ENCODE peak calls at places on chromosome 4, in nine cellular contexts. One of them, this sample, is unnamed.

GRCh38 chr4:164441131-164441530 is 312.8 kb upstream of the SMIM31 start:
- DNase-seq in MCF 10A: no peak
- DNase-seq in lung: no peak
- DNase-seq in caudate nucleus: no peak
- DNase-seq in uterus: no peak
- DNase-seq in retina: peak; percentile 7
- DNase-seq in kidney tubule cell: no peak
- DNase-seq in activated CD4-positive, alpha-beta T cell treated with anti-CD3 and anti-CD28 coated beads, Interleukin-2, amount 50 U/mL, for 4 hours: no peak
- DNase-seq in SW 1271: no peak
- DNase-seq in this sample: no peak

GRCh38 chr4:24778427-24779225 is 16.7 kb upstream of the SOD3 start:
- DNase-seq in lung: no peak
- DNase-seq in retina: no peak
- DNase-seq in caudate nucleus: no peak
- DNase-seq in activated CD4-positive, alpha-beta T cell treated with anti-CD3 and anti-CD28 coated beads, Interleukin-2, amount 50 U/mL, for 4 hours: no peak
- DNase-seq in MCF 10A: peak; percentile 96
- DNase-seq in kidney tubule cell: no peak
- DNase-seq in SW 1271: no peak
- DNase-seq in uterus: peak; percentile 91
- DNase-seq in this sample: no peak

GRCh38 chr4:76307670-76308014 is 1.1 kb downstream of the STBD1 start:
- DNase-seq in lung: no peak
- DNase-seq in caudate nucleus: no peak
- DNase-seq in MCF 10A: no peak
- DNase-seq in retina: no peak
- DNase-seq in uterus: no peak
- DNase-seq in activated CD4-positive, alpha-beta T cell treated with anti-CD3 and anti-CD28 coated beads, Interleukin-2, amount 50 U/mL, for 4 hours: no peak
- DNase-seq in SW 1271: no peak
- DNase-seq in kidney tubule cell: peak; percentile 32
- DNase-seq in this sample: peak; percentile 89

GRCh38 chr4:158802914-158803313 is 34.1 kb downstream of the FNIP2 start:
- DNase-seq in SW 1271: no peak
- DNase-seq in caudate nucleus: no peak
- DNase-seq in kidney tubule cell: peak; percentile 73
- DNase-seq in retina: no peak
- DNase-seq in lung: no peak
- DNase-seq in MCF 10A: no peak
- DNase-seq in uterus: no peak
- DNase-seq in activated CD4-positive, alpha-beta T cell treated with anti-CD3 and anti-CD28 coated beads, Interleukin-2, amount 50 U/mL, for 4 hours: no peak
- DNase-seq in this sample: no peak

GRCh38 chr4:127698789-127699200 is 31.4 kb upstream of the SLC25A31 start:
- DNase-seq in uterus: no peak
- DNase-seq in activated CD4-positive, alpha-beta T cell treated with anti-CD3 and anti-CD28 coated beads, Interleukin-2, amount 50 U/mL, for 4 hours: no peak
- DNase-seq in caudate nucleus: peak; percentile 2
- DNase-seq in MCF 10A: peak; percentile 84
- DNase-seq in lung: no peak
- DNase-seq in SW 1271: no peak
- DNase-seq in kidney tubule cell: peak; percentile 86
- DNase-seq in retina: no peak
- DNase-seq in this sample: no peak

GRCh38 chr4:67151376-67152343 is 393.6 kb downstream of the CENPC start:
- DNase-seq in activated CD4-positive, alpha-beta T cell treated with anti-CD3 and anti-CD28 coated beads, Interleukin-2, amount 50 U/mL, for 4 hours: no peak
- DNase-seq in MCF 10A: no peak
- DNase-seq in caudate nucleus: no peak
- DNase-seq in uterus: no peak
- DNase-seq in SW 1271: no peak
- DNase-seq in lung: no peak
- DNase-seq in retina: no peak
- DNase-seq in kidney tubule cell: no peak
- DNase-seq in this sample: no peak

GRCh38 chr4:26058537-26058936 is 144.5 kb downstream of the SMIM20 start:
- DNase-seq in kidney tubule cell: peak; percentile 62
- DNase-seq in SW 1271: no peak
- DNase-seq in activated CD4-positive, alpha-beta T cell treated with anti-CD3 and anti-CD28 coated beads, Interleukin-2, amount 50 U/mL, for 4 hours: peak; percentile 11
- DNase-seq in retina: no peak
- DNase-seq in caudate nucleus: no peak
- DNase-seq in MCF 10A: peak; percentile 85
- DNase-seq in lung: no peak
- DNase-seq in uterus: no peak
- DNase-seq in this sample: peak; percentile 59

GRCh38 chr4:38673109-38673978 is 9.3 kb downstream of the KLF3 start:
- DNase-seq in MCF 10A: peak; percentile 91
- DNase-seq in uterus: peak; percentile 39
- DNase-seq in retina: no peak
- DNase-seq in lung: peak; percentile 62
- DNase-seq in SW 1271: no peak
- DNase-seq in activated CD4-positive, alpha-beta T cell treated with anti-CD3 and anti-CD28 coated beads, Interleukin-2, amount 50 U/mL, for 4 hours: no peak
- DNase-seq in caudate nucleus: no peak
- DNase-seq in kidney tubule cell: no peak
- DNase-seq in this sample: peak; percentile 89

GRCh38 chr4:176002007-176002623 is 63.5 kb upstream of the WDR17 start:
- DNase-seq in kidney tubule cell: peak; percentile 28
- DNase-seq in activated CD4-positive, alpha-beta T cell treated with anti-CD3 and anti-CD28 coated beads, Interleukin-2, amount 50 U/mL, for 4 hours: no peak
- DNase-seq in caudate nucleus: peak; percentile 25
- DNase-seq in retina: peak; percentile 88
- DNase-seq in MCF 10A: peak; percentile 12
- DNase-seq in SW 1271: peak; percentile 15
- DNase-seq in lung: peak; percentile 51
- DNase-seq in uterus: no peak
- DNase-seq in this sample: peak; percentile 44

GRCh38 chr4:185510803-185511202 is 24.5 kb downstream of the PDLIM3 start:
- DNase-seq in lung: no peak
- DNase-seq in MCF 10A: no peak
- DNase-seq in activated CD4-positive, alpha-beta T cell treated with anti-CD3 and anti-CD28 coated beads, Interleukin-2, amount 50 U/mL, for 4 hours: no peak
- DNase-seq in caudate nucleus: no peak
- DNase-seq in SW 1271: no peak
- DNase-seq in uterus: no peak
- DNase-seq in retina: no peak
- DNase-seq in kidney tubule cell: no peak
- DNase-seq in this sample: no peak

GRCh38 chr4:110073045-110073845 is 125.2 kb downstream of the ELOVL6 start:
- DNase-seq in kidney tubule cell: no peak
- DNase-seq in uterus: no peak
- DNase-seq in retina: no peak
- DNase-seq in caudate nucleus: no peak
- DNase-seq in MCF 10A: no peak
- DNase-seq in lung: no peak
- DNase-seq in SW 1271: no peak
- DNase-seq in activated CD4-positive, alpha-beta T cell treated with anti-CD3 and anti-CD28 coated beads, Interleukin-2, amount 50 U/mL, for 4 hours: no peak
- DNase-seq in this sample: peak; percentile 75

GRCh38 chr4:153916273-153916755 is 127.4 kb upstream of the SFRP2 start:
- DNase-seq in uterus: no peak
- DNase-seq in kidney tubule cell: no peak
- DNase-seq in retina: no peak
- DNase-seq in MCF 10A: no peak
- DNase-seq in lung: no peak
- DNase-seq in caudate nucleus: no peak
- DNase-seq in activated CD4-positive, alpha-beta T cell treated with anti-CD3 and anti-CD28 coated beads, Interleukin-2, amount 50 U/mL, for 4 hours: no peak
- DNase-seq in SW 1271: no peak
- DNase-seq in this sample: no peak